ENCODE peak calls at places on chromosomes 4 and X, in four cellular contexts. W is CD8-positive, alpha-beta T cell; Q is SJCRH30; H is PC-3. O is an unnamed sample.
A peak's percentile ranks its signal among the peaks of the same experiment; 100 is the strongest.

GRCh38 chr4:159979953-159980352 is 877.1 kb downstream of the RAPGEF2 start:
- DNase-seq in W (no peak), Q (no peak), H (no peak), O (no peak)

GRCh38 chrX:9573282-9574106 is 108.6 kb downstream of the TBL1X start:
- DNase-seq in Q (peak; percentile 79), W (no peak), H (no peak), O (no peak)

GRCh38 chrX:47380268-47380667 is 9.9 kb downstream of the ZNF157 start:
- DNase-seq in W (peak; percentile 59), H (peak; percentile 62), Q (peak; percentile 31), O (no peak)

GRCh38 chrX:68504237-68504636 is 5.4 kb downstream of the YIPF6 start:
- DNase-seq in W (no peak), Q (no peak), H (peak; percentile 75), O (no peak)

GRCh38 chr4:177400030-177400429 is 42.2 kb downstream of the AGA start:
- DNase-seq in Q (no peak), H (no peak), W (no peak), O (no peak)

GRCh38 chr4:105785792-105786191 is 77.2 kb downstream of the GSTCD start:
- DNase-seq in W (no peak), H (no peak), Q (no peak), O (no peak)

GRCh38 chr4:7362862-7363430 is 71.8 kb downstream of the PSAPL1 start:
- DNase-seq in H (no peak), W (no peak), Q (no peak), O (no peak)

GRCh38 chr4:5957091-5957490 is 61.1 kb downstream of the C4orf50 start:
- DNase-seq in H (no peak), W (no peak), Q (no peak), O (no peak)

GRCh38 chr4:144645621-144646522 is at the start of gene HHIP:
- DNase-seq in W (no peak), H (peak; percentile 22), Q (peak; percentile 85), O (no peak)

GRCh38 chrX:33204889-33205288 is 6.5 kb downstream of the DMD start:
- DNase-seq in H (no peak), W (no peak), Q (peak; percentile 73), O (no peak)

GRCh38 chr4:8391071-8391470 is 49.5 kb downstream of the ACOX3 start:
- DNase-seq in H (no peak), W (no peak), Q (peak; percentile 83), O (no peak)

GRCh38 chrX:31590581-31591113 is 518.8 kb upstream of the FTHL17 start:
- DNase-seq in W (no peak), H (peak; percentile 11), Q (no peak), O (no peak)

GRCh38 chr4:76545161-76545884 is 110.3 kb downstream of the SHROOM3 start:
- DNase-seq in W (no peak), Q (no peak), H (peak; percentile 35), O (no peak)

GRCh38 chr4:165635261-165635838 is 237.7 kb upstream of the TLL1 start:
- DNase-seq in Q (peak; percentile 88), H (no peak), W (no peak), O (no peak)

GRCh38 chr4:133186210-133186609 is 37.1 kb downstream of the PCDH10 start:
- DNase-seq in H (peak; percentile 12), W (no peak), Q (no peak), O (no peak)

GRCh38 chrX:125219852-125220251 is 99.8 kb upstream of the TEX13C start:
- DNase-seq in H (no peak), W (no peak), Q (no peak), O (no peak)

DNA sequence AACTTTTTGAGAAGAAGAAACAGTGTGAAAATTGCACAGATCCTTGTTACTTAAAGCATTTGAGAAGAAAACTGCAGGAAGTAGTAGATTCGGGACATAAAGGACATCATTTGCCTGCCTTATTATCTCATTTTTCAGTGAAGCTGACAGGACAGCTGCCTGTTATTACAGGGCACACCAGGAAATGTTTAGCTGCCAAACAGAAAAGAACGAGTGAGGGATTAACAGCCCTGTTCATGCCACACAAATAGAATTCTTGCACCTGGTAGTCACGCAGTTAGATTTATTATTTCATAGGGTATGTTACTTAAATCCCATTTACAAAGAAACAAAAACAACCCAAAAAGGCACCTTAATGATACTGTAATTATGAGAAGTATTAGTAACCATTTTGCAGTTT is 100.6 kb downstream of the CHIC2 start:
- DNase-seq in Q (peak; percentile 25), H (no peak), W (no peak), O (no peak)
- H3K27ac ChIP-seq in Q (peak overlapping the region; percentile 34), H (no peak overlapping the region), W (no peak overlapping the region), O (no peak overlapping the region)

GRCh38 chrX:78944351-78944750 is 840 bp upstream of the P2RY10 start:
- DNase-seq in W (no peak), Q (no peak), H (no peak), O (no peak)

GRCh38 chrX:78950157-78950556 is 5.0 kb downstream of the P2RY10 start:
- DNase-seq in H (no peak), Q (no peak), W (no peak), O (no peak)

GRCh38 chrX:78945186-78945912 is at the start of gene P2RY10:
- DNase-seq in H (no peak), Q (no peak), W (peak; percentile 15), O (no peak)

GRCh38 chrX:78946178-78946896 is 1.1 kb downstream of the P2RY10 start:
- DNase-seq in W (no peak), Q (no peak), H (no peak), O (no peak)
- H3K4me1 ChIP-seq in W (peaks cover 44% of the 10 kb centered on the region), Q (peaks cover 3% of the 10 kb centered on the region), H (no peaks in the 10 kb centered on the region), O (no peaks in the 10 kb centered on the region)

GRCh38 chrX:63765692-63766091 is 19.3 kb downstream of the ARHGEF9 start:
- DNase-seq in W (no peak), Q (no peak), H (no peak), O (no peak)

GRCh38 chrX:63755892-63756291 is 29.1 kb downstream of the ARHGEF9 start:
- DNase-seq in W (no peak), H (no peak), Q (no peak), O (no peak)

GRCh38 chrX:63764946-63765345 is 20.1 kb downstream of the ARHGEF9 start:
- DNase-seq in W (no peak), H (peak; percentile 69), Q (peak; percentile 23), O (no peak)

DNA sequence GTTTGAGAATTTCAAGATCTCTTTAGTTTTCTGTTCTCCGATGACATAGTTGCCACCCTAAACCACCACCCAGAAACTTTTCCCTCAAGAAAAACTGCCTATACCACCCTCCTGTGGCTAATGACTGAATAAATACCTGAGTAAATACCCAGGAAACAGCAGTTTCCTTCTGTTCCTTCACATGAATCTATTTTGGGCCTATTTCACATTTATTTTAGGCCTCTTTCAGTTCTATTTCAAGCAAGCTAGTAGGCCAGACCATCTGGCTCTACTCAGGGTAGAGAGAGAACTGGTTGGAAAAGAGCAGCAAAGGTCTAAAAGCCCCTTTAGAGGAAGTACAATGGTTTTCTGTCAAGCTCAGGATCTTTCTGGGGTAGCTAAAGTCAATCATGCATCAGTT is 23.4 kb downstream of the ARHGEF9 start:
- DNase-seq in H (no peak), Q (no peak), W (no peak), O (no peak)
- H3K27ac ChIP-seq in H (no peak overlapping the region), Q (no peak overlapping the region), W (no peak overlapping the region), O (no peak overlapping the region)

DNA sequence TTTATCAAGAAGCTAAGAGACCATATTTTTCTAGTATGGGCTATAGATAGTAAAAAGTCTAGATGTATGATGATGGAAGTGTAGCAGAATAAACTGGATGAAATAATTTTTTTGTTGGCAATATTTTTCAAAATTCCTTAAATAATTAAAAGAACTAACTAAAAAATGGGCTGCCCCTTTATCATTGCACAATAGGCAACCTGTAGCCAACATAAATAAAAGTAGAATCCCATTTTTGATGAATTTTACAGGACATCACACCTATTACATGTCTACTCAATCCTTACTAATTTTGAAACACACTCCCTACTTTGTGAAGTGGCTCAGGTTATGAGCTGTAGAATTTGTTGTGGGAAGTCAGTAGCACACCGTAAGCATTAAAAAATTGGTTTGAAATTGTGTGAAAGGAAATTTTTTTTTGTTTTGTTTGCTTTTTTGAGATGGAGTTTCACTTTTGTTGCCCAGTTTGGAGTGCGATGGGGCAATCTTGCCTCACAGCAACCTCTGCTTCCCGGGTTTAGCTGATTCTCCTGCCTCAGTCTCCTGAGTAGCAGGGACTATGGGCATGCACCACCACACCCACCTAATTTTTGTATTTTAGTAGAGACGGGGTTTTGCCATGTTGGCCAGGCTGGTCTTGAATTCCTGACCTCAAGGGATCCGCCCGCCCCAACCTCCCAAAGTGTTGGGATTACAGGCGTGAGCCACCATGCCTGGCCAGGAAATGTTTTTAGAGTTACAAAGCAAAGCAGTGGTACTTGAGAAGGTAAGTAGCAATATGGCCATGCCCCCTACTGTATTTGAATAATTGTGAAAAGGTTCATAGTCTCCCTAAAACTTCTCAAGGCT is 8.9 kb upstream of the RUFY3 start:
- DNase-seq in H (no peak), Q (no peak), W (no peak), O (no peak)
- H3K4me1 ChIP-seq in H (peaks cover 12% of the 10 kb centered on the region), Q (no peaks in the 10 kb centered on the region), W (peaks cover 27% of the 10 kb centered on the region), O (no peaks in the 10 kb centered on the region)

DNA sequence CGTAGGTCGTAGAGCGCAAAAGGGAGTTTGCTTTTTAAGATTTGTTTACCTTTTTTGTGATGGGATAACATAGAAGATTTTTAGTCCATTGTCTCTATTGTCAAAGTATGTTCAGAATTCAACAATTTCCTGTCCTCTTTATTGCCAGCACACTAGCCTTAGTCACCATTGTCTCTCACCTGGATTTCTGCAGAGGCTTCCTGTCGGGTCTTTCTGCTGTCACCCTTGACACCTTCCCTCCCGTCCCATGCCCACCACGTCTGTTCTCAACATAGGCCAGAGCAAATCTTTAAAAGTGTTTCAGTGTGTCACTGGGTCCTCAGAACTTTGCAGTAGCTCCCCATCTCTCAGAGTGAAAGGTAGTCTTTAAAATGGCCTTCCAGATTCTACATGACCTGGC is 323.9 kb downstream of the TENM3 start:
- DNase-seq in W (no peak), H (no peak), Q (no peak), O (no peak)
- H3K27ac ChIP-seq in W (no peak overlapping the region), H (no peak overlapping the region), Q (no peak overlapping the region), O (no peak overlapping the region)

DNA sequence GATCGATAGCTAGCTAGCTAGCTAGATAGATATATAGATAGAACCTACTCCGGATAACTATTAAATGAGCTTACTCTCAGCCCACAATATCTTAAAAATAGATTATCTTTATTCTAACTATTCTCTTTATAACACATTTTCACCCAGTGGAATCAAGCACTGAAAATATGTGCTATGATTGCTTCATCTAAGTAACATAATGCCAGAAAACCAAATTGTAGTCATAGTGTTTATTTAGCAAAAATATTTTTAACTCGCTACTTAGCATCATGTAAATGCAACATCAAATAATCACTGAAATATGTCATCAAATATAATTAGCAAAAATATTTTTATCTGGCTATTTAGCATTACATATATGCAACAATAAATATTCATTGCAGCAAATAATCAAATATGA is 1.5 kb downstream of the TMEM156 start:
- DNase-seq in H (no peak), W (no peak), Q (no peak), O (no peak)
- H3K4me1 ChIP-seq in H (peaks cover 46% of the 10 kb centered on the region), W (peaks cover 55% of the 10 kb centered on the region), Q (no peaks in the 10 kb centered on the region), O (no peaks in the 10 kb centered on the region)

O was measured in right atrium auricular region.